ENCODE peak calls at places on chromosome 13, in four cellular contexts. P is GM12878, N is K562, F is HepG2. A is an unnamed sample.

GRCh38 chr13:113837554-113838355 is 26.1 kb downstream of the GAS6 start:
- DNase-seq in P (no peak), N (peak), F (peak), A (no peak)

GRCh38 chr13:111925146-111925875 is 141.6 kb upstream of the SOX1 start:
- DNase-seq in P (no peak), N (no peak), F (no peak), A (no peak)

GRCh38 chr13:74966814-74967213 is 515.2 kb downstream of the TBC1D4 start:
- DNase-seq in P (no peak), N (no peak), F (no peak), A (no peak)

GRCh38 chr13:70623260-70623659 is 515.0 kb upstream of the KLHL1 start:
- DNase-seq in P (no peak), N (peak), F (no peak), A (no peak)

GRCh38 chr13:25943081-25943480 is 108.7 kb downstream of the SHISA2 start:
- DNase-seq in P (no peak), N (no peak), F (no peak), A (no peak)

GRCh38 chr13:62512194-62513141 is 1096.8 kb upstream of the PCDH20 start:
- DNase-seq in P (peak), N (peak), F (peak), A (peak)

GRCh38 chr13:34462843-34463242 is 479.2 kb upstream of the NBEA start:
- DNase-seq in P (no peak), N (no peak), F (no peak), A (no peak)

GRCh38 chr13:22915442-22916082 is 265.2 kb upstream of the SGCG start:
- DNase-seq in P (no peak), N (peak), F (no peak), A (peak)

GRCh38 chr13:21478881-21479808 is 20.0 kb upstream of the ZDHHC20 start:
- DNase-seq in P (no peak), N (peak), F (peak), A (peak)

GRCh38 chr13:32125746-32126145 is 94.2 kb downstream of the FRY start:
- DNase-seq in P (no peak), N (no peak), F (no peak), A (no peak)

GRCh38 chr13:60448907-60449510 is 52.0 kb downstream of the TDRD3 start:
- DNase-seq in P (no peak), N (peak), F (peak), A (peak)

GRCh38 chr13:110116072-110116487 is 190.9 kb downstream of the COL4A1 start:
- DNase-seq in P (no peak), N (peak), F (peak), A (peak)

GRCh38 chr13:48251616-48252081 is 18.6 kb downstream of the ITM2B start:
- DNase-seq in P (no peak), N (no peak), F (no peak), A (no peak)

GRCh38 chr13:29594310-29594709 is 1.2 kb downstream of the SLC7A1 start:
- DNase-seq in P (peak), N (peak), F (peak), A (peak)

GRCh38 chr13:101231751-101232428 is 184.4 kb downstream of the NALCN start:
- DNase-seq in P (no peak), N (no peak), F (no peak), A (no peak)
- TF ChIP-seq CREB1 in P (no peak), N (no peak), F (no peak), A (no peak)

GRCh38 chr13:65530688-65531087 is 1699.4 kb downstream of the PCDH9 start:
- DNase-seq in P (no peak), N (no peak), F (no peak), A (no peak)
- TF ChIP-seq JUNB in P (no peak), N (no peak), F (no peak), A (no peak)

GRCh38 chr13:54627973-54628372 is 1599.4 kb downstream of the OLFM4 start:
- DNase-seq in P (no peak), N (no peak), F (no peak), A (no peak)
- TF ChIP-seq CREB1 in P (no peak), N (no peak), F (no peak), A (no peak)

GRCh38 chr13:27022571-27023311 is 148.9 kb downstream of the USP12 start:
- DNase-seq in P (no peak), N (peak), F (peak), A (no peak)

GRCh38 chr13:27023385-27023784 is 148.2 kb downstream of the USP12 start:
- DNase-seq in P (no peak), N (no peak), F (no peak), A (no peak)

GRCh38 chr13:27026396-27026795 is 145.2 kb downstream of the USP12 start:
- DNase-seq in P (no peak), N (no peak), F (no peak), A (no peak)

GRCh38 chr13:27024781-27025492 is 146.7 kb downstream of the USP12 start:
- DNase-seq in P (no peak), N (no peak), F (peak), A (no peak)

DNA sequence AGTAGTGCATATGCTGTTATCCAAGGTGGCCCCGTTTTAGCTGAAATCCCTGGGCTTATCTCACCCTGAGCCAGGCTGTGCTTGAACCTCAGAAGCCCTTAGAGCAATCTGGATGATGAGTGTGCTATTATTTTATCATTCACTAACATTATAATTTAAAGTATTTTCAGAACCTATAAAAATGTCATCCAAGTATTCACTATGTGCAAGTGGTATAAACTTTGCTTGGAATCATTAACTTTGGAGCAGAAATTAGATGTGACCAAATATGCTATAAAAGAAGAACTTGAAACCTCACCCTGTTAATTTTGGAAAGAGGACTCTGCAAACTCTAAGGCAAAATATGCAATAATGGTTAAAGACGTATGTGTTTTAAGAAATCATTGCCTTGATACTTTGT is 147.5 kb downstream of the USP12 start:
- DNase-seq in P (no peak), N (no peak), F (no peak), A (no peak)
- TF ChIP-seq JUNB in P (no peak), N (no peak), F (no peak), A (no peak)

DNA sequence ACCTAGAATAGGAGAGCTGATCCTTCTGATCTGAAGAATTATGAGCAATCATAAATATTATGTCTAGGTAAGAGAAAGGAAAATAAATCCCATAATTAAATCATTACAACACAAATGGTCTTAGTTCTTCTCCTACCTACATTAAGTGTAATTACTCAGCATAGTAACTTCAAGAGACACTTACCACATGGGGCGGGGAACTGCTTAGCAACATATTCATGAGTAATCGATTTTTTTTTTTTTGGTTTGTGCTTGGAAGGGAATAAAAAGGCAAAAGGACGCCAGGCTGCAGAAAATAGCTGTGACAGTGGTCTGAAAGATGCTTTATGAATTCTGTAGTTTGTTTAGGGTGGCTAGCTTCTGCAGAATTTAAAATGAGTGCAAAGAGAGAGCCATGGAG is 103.3 kb upstream of the HTR2A start:
- DNase-seq in P (no peak), N (no peak), F (no peak), A (no peak)
- TF ChIP-seq CREB1 in P (no peak), N (no peak), F (no peak), A (no peak)

GRCh38 chr13:44904982-44905381 is 84.3 kb downstream of the NUFIP1 start:
- DNase-seq in P (no peak), N (no peak), F (no peak), A (no peak)
- TF ChIP-seq JUNB in P (no peak), N (no peak), F (no peak), A (no peak)

GRCh38 chr13:107234315-107234714 is 666.4 kb upstream of the ARGLU1 start:
- DNase-seq in P (no peak), N (no peak), F (no peak), A (no peak)
- TF ChIP-seq CREB1 in P (no peak), N (no peak), F (no peak), A (no peak)

GRCh38 chr13:108681986-108682562 is 52.7 kb downstream of the MYO16 start:
- DNase-seq in P (no peak), N (no peak), F (no peak), A (no peak)

GRCh38 chr13:108690726-108691125 is 61.3 kb downstream of the MYO16 start:
- DNase-seq in P (no peak), N (no peak), F (no peak), A (no peak)

GRCh38 chr13:108682714-108683113 is 53.3 kb downstream of the MYO16 start:
- DNase-seq in P (no peak), N (peak), F (no peak), A (no peak)

DNA sequence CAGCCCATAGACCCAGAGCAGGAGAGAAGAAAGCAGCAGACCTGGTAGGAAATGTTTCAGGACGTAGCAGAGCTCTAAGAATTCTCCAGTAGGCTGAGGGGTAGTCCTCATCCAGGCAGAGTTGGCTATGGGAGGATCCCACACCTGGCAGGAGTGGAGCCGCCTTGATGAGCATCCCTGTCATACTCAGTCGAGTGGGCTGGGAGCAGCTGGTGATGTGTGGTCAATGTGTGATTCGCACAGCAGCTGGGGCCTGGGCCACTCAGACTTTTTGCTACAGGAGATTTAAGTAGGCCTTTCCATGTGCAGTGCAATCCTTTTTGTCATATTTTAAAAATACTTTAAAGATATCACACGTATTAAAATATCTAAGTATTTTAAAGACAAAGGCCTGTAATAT is 56.6 kb downstream of the MYO16 start:
- DNase-seq in P (no peak), N (no peak), F (no peak), A (no peak)
- TF ChIP-seq JUNB in P (no peak), N (no peak), F (no peak), A (no peak)

GRCh38 chr13:71871180-71871754 is 4.3 kb upstream of the DACH1 start:
- DNase-seq in P (no peak), N (no peak), F (no peak), A (no peak)
- TF ChIP-seq CREB1 in P (no peak), N (no peak), F (no peak), A (no peak)

GRCh38 chr13:46053162-46054012 is 841 bp upstream of the ZC3H13 start:
- DNase-seq in P (no peak), N (no peak), F (no peak), A (peak)
- TF ChIP-seq JUNB in P (no peak), N (no peak), F (no peak), A (no peak)

A was measured in GM23338.